ENCODE peak calls at places on chromosomes 2 and 18, in nine cellular contexts. F, E, K, Y, B, R, X, S and W are unnamed samples.

GRCh38 chr2:154158101-154158500 is 286.4 kb downstream of the GALNT13 start:
- DNase-seq in F (no peak), E (peak), K (no peak), Y (no peak), B (no peak), R (no peak), X (no peak), S (no peak), W (no peak)

GRCh38 chr2:20917724-20918572 is 95.0 kb upstream of the LDAH start:
- DNase-seq in F (no peak), E (no peak), K (no peak), Y (no peak), B (no peak), R (no peak), X (no peak), S (no peak), W (no peak)

GRCh38 chr2:122055541-122055940 is 300.1 kb downstream of the TSN start:
- DNase-seq in F (peak), E (no peak), K (no peak), Y (no peak), B (no peak), R (no peak), X (no peak), S (no peak), W (no peak)

GRCh38 chr2:37798315-37799005 is 126.6 kb upstream of the RMDN2 start:
- DNase-seq in F (no peak), E (no peak), K (peak), Y (no peak), B (no peak), R (no peak), X (no peak), S (peak), W (no peak)

GRCh38 chr2:123769001-123769400 is 256.1 kb upstream of the CNTNAP5 start:
- DNase-seq in F (no peak), E (no peak), K (no peak), Y (no peak), B (no peak), R (no peak), X (no peak), S (no peak), W (no peak)

GRCh38 chr2:85971369-85971768 is 82.6 kb upstream of the ST3GAL5 start:
- DNase-seq in F (no peak), E (no peak), K (no peak), Y (no peak), B (no peak), R (no peak), X (no peak), S (no peak), W (no peak)

GRCh38 chr2:227388537-227389011 is 825 bp upstream of the SCYGR1 start:
- DNase-seq in F (no peak), E (peak), K (no peak), Y (no peak), B (no peak), R (no peak), X (peak), S (no peak), W (no peak)

GRCh38 chr18:21740474-21740723 is 193 bp upstream of the MIB1 start:
- DNase-seq in F (no peak), E (peak), K (no peak), Y (peak), B (peak), R (peak), X (peak), S (peak), W (no peak)

GRCh38 chr2:209496586-209496982 is 72.7 kb downstream of the MAP2 start:
- DNase-seq in F (no peak), E (no peak), K (no peak), Y (no peak), B (no peak), R (no peak), X (no peak), S (no peak), W (no peak)

GRCh38 chr2:40360652-40361051 is 91.2 kb downstream of the SLC8A1 start:
- DNase-seq in F (no peak), E (peak), K (no peak), Y (no peak), B (no peak), R (no peak), X (no peak), S (no peak), W (no peak)

GRCh38 chr2:220143336-220143735 is 515.9 kb downstream of the SLC4A3 start:
- DNase-seq in F (no peak), E (peak), K (no peak), Y (no peak), B (no peak), R (peak), X (no peak), S (no peak), W (peak)

GRCh38 chr2:19746611-19747309 is 155.0 kb downstream of the TTC32 start:
- DNase-seq in F (peak), E (peak), K (no peak), Y (peak), B (peak), R (peak), X (no peak), S (no peak), W (no peak)

GRCh38 chr2:218295029-218295428 is 2.7 kb upstream of the TMBIM1 start:
- DNase-seq in F (no peak), E (no peak), K (no peak), Y (no peak), B (no peak), R (no peak), X (no peak), S (no peak), W (no peak)

DNA sequence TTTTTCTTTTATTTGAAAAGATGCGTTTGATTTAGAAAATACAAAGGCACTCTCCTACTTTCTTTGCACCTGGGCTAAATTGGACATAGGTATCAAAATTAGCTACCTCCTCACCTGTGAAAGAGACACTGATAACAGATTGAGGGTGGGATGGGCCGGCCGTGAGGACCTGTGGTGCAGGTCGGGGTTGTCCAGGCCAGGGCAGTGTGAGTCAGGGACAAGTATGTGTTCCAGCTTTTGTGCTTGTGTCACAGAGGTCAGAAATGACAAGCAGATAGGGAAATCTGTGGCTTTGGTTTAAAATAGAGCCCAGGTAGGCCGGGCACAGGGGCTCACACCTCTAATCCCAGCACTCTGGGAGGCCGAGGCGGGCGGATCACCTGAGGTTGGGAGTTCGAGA is 22.6 kb downstream of the MYL12B start:
- DNase-seq in F (no peak), E (no peak), K (no peak), Y (no peak), B (no peak), R (no peak), X (no peak), S (no peak), W (no peak)
- TF ChIP-seq REST in F (no peak), E (no peak), K (no peak), Y (no peak), B (no peak), R (no peak), X (no peak), S (no peak), W (no peak)

DNA sequence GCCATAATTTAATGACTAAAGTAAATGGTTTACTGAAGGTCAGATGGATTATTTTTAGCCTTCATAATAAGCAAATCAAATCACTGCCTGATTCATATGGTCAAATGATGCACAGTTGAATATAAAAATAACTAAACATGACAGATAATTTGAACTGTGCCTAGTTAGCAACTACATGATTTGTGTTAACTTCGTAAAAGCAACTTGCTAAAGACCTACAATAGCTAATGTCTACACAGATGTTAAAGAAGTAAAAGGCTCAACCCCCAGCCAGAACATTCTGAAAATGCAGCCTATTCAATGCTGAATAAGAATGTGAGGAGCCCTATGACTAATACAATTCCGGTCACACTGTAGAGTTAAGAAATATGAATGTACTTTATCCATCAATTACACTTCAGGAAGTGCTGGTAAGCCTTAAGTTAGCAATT is 590.9 kb upstream of the CDH2 start:
- DNase-seq in F (no peak), E (no peak), K (no peak), Y (no peak), B (no peak), R (no peak), X (no peak), S (no peak), W (no peak)
- TF ChIP-seq REST in F (no peak), E (no peak), K (no peak), Y (no peak), B (no peak), R (no peak), X (no peak), S (no peak), W (no peak)

GRCh38 chr2:44753552-44754285 is 187.8 kb upstream of the SIX3 start:
- DNase-seq in F (peak), E (no peak), K (peak), Y (no peak), B (no peak), R (no peak), X (no peak), S (peak), W (no peak)
- TF ChIP-seq REST in F (no peak), E (no peak), K (no peak), Y (no peak), B (no peak), R (no peak), X (no peak), S (no peak), W (no peak)

GRCh38 chr2:2484301-2484700 is 153.2 kb upstream of the MYT1L start:
- DNase-seq in F (no peak), E (no peak), K (no peak), Y (no peak), B (no peak), R (no peak), X (no peak), S (no peak), W (no peak)
- TF ChIP-seq REST in F (no peak), E (no peak), K (no peak), Y (no peak), B (no peak), R (no peak), X (no peak), S (no peak), W (no peak)

GRCh38 chr18:75827781-75828274 is 400.3 kb upstream of the SMIM21 start:
- DNase-seq in F (no peak), E (no peak), K (no peak), Y (peak), B (no peak), R (no peak), X (no peak), S (no peak), W (no peak)
- TF ChIP-seq REST in F (no peak), E (no peak), K (no peak), Y (no peak), B (no peak), R (no peak), X (no peak), S (no peak), W (no peak)

GRCh38 chr2:49251766-49252165 is 97.5 kb upstream of the FSHR start:
- DNase-seq in F (no peak), E (no peak), K (no peak), Y (no peak), B (no peak), R (no peak), X (no peak), S (no peak), W (no peak)
- TF ChIP-seq REST in F (no peak), E (no peak), K (no peak), Y (no peak), B (no peak), R (no peak), X (no peak), S (no peak), W (no peak)

GRCh38 chr2:96815326-96816126 is 542 bp upstream of the CNNM3 start:
- DNase-seq in F (peak), E (peak), K (no peak), Y (peak), B (peak), R (peak), X (no peak), S (no peak), W (no peak)
- TF ChIP-seq REST in F (peak), E (no peak), K (no peak), Y (no peak), B (peak), R (no peak), X (no peak), S (peak), W (no peak)

GRCh38 chr2:119730598-119731278 is 29.0 kb upstream of the PTPN4 start:
- DNase-seq in F (no peak), E (no peak), K (no peak), Y (no peak), B (no peak), R (no peak), X (no peak), S (no peak), W (no peak)
- TF ChIP-seq REST in F (no peak), E (no peak), K (no peak), Y (no peak), B (no peak), R (no peak), X (no peak), S (no peak), W (no peak)

GRCh38 chr2:41900299-41900698 is 147.5 kb upstream of the PKDCC start:
- DNase-seq in F (no peak), E (no peak), K (no peak), Y (no peak), B (no peak), R (no peak), X (no peak), S (no peak), W (no peak)
- TF ChIP-seq REST in F (no peak), E (no peak), K (no peak), Y (no peak), B (no peak), R (no peak), X (no peak), S (no peak), W (no peak)

GRCh38 chr2:195360242-195360641 is 296.8 kb upstream of the SLC39A10 start:
- DNase-seq in F (no peak), E (no peak), K (no peak), Y (no peak), B (no peak), R (no peak), X (no peak), S (no peak), W (no peak)
- TF ChIP-seq REST in F (no peak), E (no peak), K (no peak), Y (no peak), B (no peak), R (no peak), X (no peak), S (no peak), W (no peak)